ENCODE peak calls at places on chromosomes 7 and 10, in eight cellular contexts. One of them, this sample, is unnamed.
A peak's percentile ranks its signal among the peaks of the same experiment; 100 is the strongest.

GRCh38 chr10:81213360-81213759 is 661.6 kb upstream of the NRG3 start:
- DNase-seq in K562: no peak
- DNase-seq in HepG2: no peak
- DNase-seq in GM12878: no peak
- DNase-seq in HCT116: no peak
- DNase-seq in H1: no peak
- DNase-seq in endothelial cell of umbilical vein: no peak
- DNase-seq in GM23338: no peak
- DNase-seq in this sample: no peak

GRCh38 chr10:124827474-124827873 is 25.9 kb downstream of the ABRAXAS2 start:
- DNase-seq in endothelial cell of umbilical vein: peak; percentile 36
- DNase-seq in K562: peak; percentile 4
- DNase-seq in HepG2: peak; percentile 5
- DNase-seq in HCT116: no peak
- DNase-seq in GM23338: peak; percentile 45
- DNase-seq in H1: no peak
- DNase-seq in GM12878: no peak
- DNase-seq in this sample: peak; percentile 2

GRCh38 chr7:120836556-120837125 is 21.3 kb downstream of the TSPAN12 start:
- DNase-seq in endothelial cell of umbilical vein: no peak
- DNase-seq in H1: no peak
- DNase-seq in GM23338: no peak
- DNase-seq in HCT116: no peak
- DNase-seq in GM12878: no peak
- DNase-seq in K562: no peak
- DNase-seq in HepG2: no peak
- DNase-seq in this sample: no peak

GRCh38 chr7:30062587-30062986 is 34.4 kb downstream of the PLEKHA8 start:
- DNase-seq in endothelial cell of umbilical vein: peak; percentile 42
- DNase-seq in GM23338: peak; percentile 51
- DNase-seq in K562: peak; percentile 56
- DNase-seq in GM12878: no peak
- DNase-seq in HepG2: peak; percentile 44
- DNase-seq in H1: no peak
- DNase-seq in HCT116: peak; percentile 13
- DNase-seq in this sample: peak; percentile 16

GRCh38 chr10:79149662-79150443 is 81.1 kb downstream of the ZMIZ1 start:
- DNase-seq in HCT116: peak; percentile 48
- DNase-seq in endothelial cell of umbilical vein: no peak
- DNase-seq in HepG2: no peak
- DNase-seq in K562: peak; percentile 97
- DNase-seq in GM23338: no peak
- DNase-seq in H1: no peak
- DNase-seq in GM12878: no peak
- DNase-seq in this sample: no peak

GRCh38 chr10:97596101-97597055 is 6.9 kb downstream of the C10orf62 start:
- DNase-seq in endothelial cell of umbilical vein: peak; percentile 98
- DNase-seq in GM23338: no peak
- DNase-seq in GM12878: no peak
- DNase-seq in K562: peak; percentile 56
- DNase-seq in H1: no peak
- DNase-seq in HepG2: peak; percentile 64
- DNase-seq in HCT116: peak; percentile 65
- DNase-seq in this sample: no peak

GRCh38 chr10:101226506-101226887 is 2.8 kb downstream of the LBX1 start:
- DNase-seq in GM23338: peak; percentile 29
- DNase-seq in K562: no peak
- DNase-seq in GM12878: no peak
- DNase-seq in H1: no peak
- DNase-seq in endothelial cell of umbilical vein: no peak
- DNase-seq in HCT116: no peak
- DNase-seq in HepG2: no peak
- DNase-seq in this sample: no peak

GRCh38 chr7:131109011-131109756 is 218.5 kb upstream of the MKLN1 start:
- DNase-seq in GM12878: no peak
- DNase-seq in H1: no peak
- DNase-seq in GM23338: no peak
- DNase-seq in endothelial cell of umbilical vein: peak; percentile 24
- DNase-seq in K562: peak; percentile 42
- DNase-seq in HCT116: no peak
- DNase-seq in HepG2: no peak
- DNase-seq in this sample: no peak

GRCh38 chr10:98047009-98047741 is 16.8 kb upstream of the CRTAC1 start:
- DNase-seq in K562: peak; percentile 2
- DNase-seq in endothelial cell of umbilical vein: no peak
- DNase-seq in H1: no peak
- DNase-seq in GM12878: no peak
- DNase-seq in HepG2: no peak
- DNase-seq in GM23338: no peak
- DNase-seq in HCT116: no peak
- DNase-seq in this sample: no peak

GRCh38 chr10:79300711-79301110 is 46.6 kb upstream of the PPIF start:
- DNase-seq in HCT116: no peak
- DNase-seq in H1: no peak
- DNase-seq in GM23338: no peak
- DNase-seq in GM12878: no peak
- DNase-seq in endothelial cell of umbilical vein: no peak
- DNase-seq in HepG2: no peak
- DNase-seq in K562: no peak
- DNase-seq in this sample: no peak

GRCh38 chr10:61397175-61397986 is 55.8 kb downstream of the TMEM26 start:
- DNase-seq in HepG2: no peak
- DNase-seq in GM12878: no peak
- DNase-seq in HCT116: no peak
- DNase-seq in GM23338: no peak
- DNase-seq in endothelial cell of umbilical vein: peak; percentile 49
- DNase-seq in K562: peak; percentile 18
- DNase-seq in H1: no peak
- DNase-seq in this sample: no peak

GRCh38 chr10:66819691-66820090 is 106.1 kb upstream of the LRRTM3 start:
- DNase-seq in HCT116: no peak
- DNase-seq in H1: no peak
- DNase-seq in GM12878: no peak
- DNase-seq in GM23338: no peak
- DNase-seq in K562: no peak
- DNase-seq in HepG2: no peak
- DNase-seq in endothelial cell of umbilical vein: no peak
- DNase-seq in this sample: no peak

GRCh38 chr7:17041324-17041723 is 159.5 kb upstream of the AGR3 start:
- DNase-seq in GM23338: no peak
- DNase-seq in GM12878: no peak
- DNase-seq in HepG2: peak; percentile 3
- DNase-seq in endothelial cell of umbilical vein: peak; percentile 94
- DNase-seq in HCT116: no peak
- DNase-seq in K562: no peak
- DNase-seq in H1: no peak
- DNase-seq in this sample: peak; percentile 99

GRCh38 chr10:122033224-122033926 is 44.4 kb downstream of the TACC2 start:
- DNase-seq in endothelial cell of umbilical vein: no peak
- DNase-seq in HepG2: no peak
- DNase-seq in K562: no peak
- DNase-seq in GM23338: no peak
- DNase-seq in HCT116: no peak
- DNase-seq in GM12878: no peak
- DNase-seq in H1: no peak
- DNase-seq in this sample: no peak

GRCh38 chr10:86520871-86521619 is 547 bp downstream of the WAPL start:
- DNase-seq in K562: peak; percentile 58
- DNase-seq in GM23338: peak; percentile 69
- DNase-seq in GM12878: no peak
- DNase-seq in H1: no peak
- DNase-seq in HepG2: peak; percentile 40
- DNase-seq in endothelial cell of umbilical vein: peak; percentile 41
- DNase-seq in HCT116: peak; percentile 12
- DNase-seq in this sample: no peak

GRCh38 chr10:93652857-93653256 is 40.5 kb downstream of the PDE6C start:
- DNase-seq in HCT116: no peak
- DNase-seq in endothelial cell of umbilical vein: peak; percentile 41
- DNase-seq in GM23338: no peak
- DNase-seq in K562: no peak
- DNase-seq in HepG2: no peak
- DNase-seq in GM12878: no peak
- DNase-seq in H1: no peak
- DNase-seq in this sample: no peak

GRCh38 chr7:79702116-79702515 is 248.6 kb upstream of the MAGI2 start:
- DNase-seq in H1: no peak
- DNase-seq in K562: no peak
- DNase-seq in HCT116: no peak
- DNase-seq in endothelial cell of umbilical vein: no peak
- DNase-seq in GM23338: no peak
- DNase-seq in GM12878: no peak
- DNase-seq in HepG2: no peak
- DNase-seq in this sample: no peak

DNA sequence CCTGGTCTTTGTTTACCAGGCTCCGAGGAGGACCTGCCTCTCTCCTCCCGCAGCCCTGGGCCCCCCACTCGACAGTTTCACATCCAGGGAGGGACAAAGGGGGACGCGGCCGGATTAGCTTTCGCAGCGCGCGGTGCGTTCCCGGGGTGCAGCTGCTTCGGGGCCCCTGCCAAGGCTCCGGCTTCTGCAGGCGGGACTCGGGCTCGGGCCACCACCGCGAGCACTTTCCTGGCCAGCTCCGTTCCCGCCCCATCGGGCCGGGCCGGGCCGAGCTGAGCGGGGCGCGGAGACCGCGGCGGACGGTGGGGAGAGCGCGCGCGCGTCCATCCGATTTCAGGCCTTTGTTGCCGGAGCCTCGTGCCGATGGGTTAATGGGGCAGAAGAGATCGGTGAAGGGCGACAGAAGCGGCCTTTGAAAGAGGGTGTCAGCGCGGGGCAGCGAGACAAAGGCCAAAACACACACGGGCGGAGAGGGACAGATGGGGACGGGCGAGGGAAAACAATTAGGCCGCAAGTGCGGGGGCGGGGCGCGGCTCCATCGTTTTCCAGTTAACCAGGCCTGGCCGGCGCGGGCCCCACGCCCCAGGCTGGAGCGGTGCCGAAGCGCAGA is 8.5 kb upstream of the UNCX start:
- DNase-seq in H1: no peak
- DNase-seq in HCT116: no peak
- DNase-seq in HepG2: no peak
- DNase-seq in GM23338: peak; percentile 71
- DNase-seq in K562: no peak
- DNase-seq in GM12878: no peak
- DNase-seq in endothelial cell of umbilical vein: no peak
- DNase-seq in this sample: no peak
- TF ChIP-seq POLR2AphosphoS5 in H1: no peak
- TF ChIP-seq POLR2AphosphoS5 in HCT116: no peak
- TF ChIP-seq POLR2AphosphoS5 in HepG2: no peak
- TF ChIP-seq POLR2AphosphoS5 in GM23338: no peak
- TF ChIP-seq POLR2AphosphoS5 in K562: no peak
- TF ChIP-seq POLR2AphosphoS5 in GM12878: no peak
- TF ChIP-seq POLR2AphosphoS5 in endothelial cell of umbilical vein: no peak
- TF ChIP-seq POLR2AphosphoS5 in this sample: no peak

GRCh38 chr10:49610735-49611165 is 640 bp downstream of the SLC18A3 start:
- DNase-seq in H1: no peak
- DNase-seq in K562: no peak
- DNase-seq in HCT116: no peak
- DNase-seq in endothelial cell of umbilical vein: no peak
- DNase-seq in GM23338: no peak
- DNase-seq in HepG2: no peak
- DNase-seq in GM12878: no peak
- DNase-seq in this sample: no peak
- TF ChIP-seq EZH2 in H1: no peak
- TF ChIP-seq EZH2 in K562: no peak
- TF ChIP-seq EZH2 in HCT116: no peak
- TF ChIP-seq EZH2 in endothelial cell of umbilical vein: peak; percentile 97
- TF ChIP-seq EZH2 in GM23338: peak; percentile 74
- TF ChIP-seq EZH2 in HepG2: no peak
- TF ChIP-seq EZH2 in GM12878: no peak
- TF ChIP-seq EZH2 in this sample: no peak

DNA sequence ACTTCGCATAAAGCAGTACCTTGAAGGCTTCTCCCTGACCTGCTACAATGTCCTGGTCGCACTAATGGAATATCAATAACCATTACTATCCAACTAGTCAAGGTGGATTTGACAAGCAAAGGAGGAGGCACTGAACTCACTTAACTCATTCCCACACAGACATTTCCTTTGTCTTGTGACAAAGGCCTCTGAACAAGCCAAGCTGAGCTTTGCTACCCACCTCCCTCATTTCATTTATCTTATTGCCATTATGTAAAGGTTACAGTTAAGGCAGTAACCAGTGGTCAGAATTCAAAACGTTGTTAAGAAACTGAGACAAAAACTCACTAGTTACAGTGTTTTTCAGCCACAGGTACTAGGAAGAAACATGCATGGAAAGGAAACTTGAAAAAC is 7.3 kb downstream of the ELMO1 start:
- DNase-seq in K562: no peak
- DNase-seq in H1: no peak
- DNase-seq in GM23338: no peak
- DNase-seq in HCT116: no peak
- DNase-seq in endothelial cell of umbilical vein: peak; percentile 60
- DNase-seq in GM12878: no peak
- DNase-seq in HepG2: no peak
- DNase-seq in this sample: no peak
- H3K4me3 ChIP-seq in K562: no peak overlapping the region
- H3K4me3 ChIP-seq in H1: no peak overlapping the region
- H3K4me3 ChIP-seq in GM23338: no peak overlapping the region
- H3K4me3 ChIP-seq in HCT116: no peak overlapping the region
- H3K4me3 ChIP-seq in endothelial cell of umbilical vein: no peak overlapping the region
- H3K4me3 ChIP-seq in GM12878: no peak overlapping the region
- H3K4me3 ChIP-seq in HepG2: no peak overlapping the region
- H3K4me3 ChIP-seq in this sample: no peak overlapping the region

GRCh38 chr10:12533723-12534122 is 184.4 kb downstream of the CAMK1D start:
- DNase-seq in GM23338: no peak
- DNase-seq in H1: no peak
- DNase-seq in endothelial cell of umbilical vein: no peak
- DNase-seq in HepG2: no peak
- DNase-seq in GM12878: no peak
- DNase-seq in K562: no peak
- DNase-seq in HCT116: no peak
- DNase-seq in this sample: no peak
- TF ChIP-seq POLR2AphosphoS5 in GM23338: no peak
- TF ChIP-seq POLR2AphosphoS5 in H1: no peak
- TF ChIP-seq POLR2AphosphoS5 in endothelial cell of umbilical vein: no peak
- TF ChIP-seq POLR2AphosphoS5 in HepG2: no peak
- TF ChIP-seq POLR2AphosphoS5 in GM12878: no peak
- TF ChIP-seq POLR2AphosphoS5 in K562: no peak
- TF ChIP-seq POLR2AphosphoS5 in HCT116: no peak
- TF ChIP-seq POLR2AphosphoS5 in this sample: no peak

GRCh38 chr7:157002819-157003421 is 7.5 kb downstream of the MNX1 start:
- DNase-seq in GM23338: peak; percentile 77
- DNase-seq in K562: no peak
- DNase-seq in GM12878: no peak
- DNase-seq in H1: no peak
- DNase-seq in endothelial cell of umbilical vein: no peak
- DNase-seq in HepG2: no peak
- DNase-seq in HCT116: no peak
- DNase-seq in this sample: no peak
- TF ChIP-seq EZH2 in GM23338: peak; percentile 45
- TF ChIP-seq EZH2 in K562: no peak
- TF ChIP-seq EZH2 in GM12878: no peak
- TF ChIP-seq EZH2 in H1: peak; percentile 42
- TF ChIP-seq EZH2 in endothelial cell of umbilical vein: peak; percentile 49
- TF ChIP-seq EZH2 in HepG2: no peak
- TF ChIP-seq EZH2 in HCT116: no peak
- TF ChIP-seq EZH2 in this sample: no peak

GRCh38 chr10:132394936-132395703 is 1.9 kb upstream of the PWWP2B start:
- DNase-seq in HCT116: no peak
- DNase-seq in K562: no peak
- DNase-seq in HepG2: no peak
- DNase-seq in H1: no peak
- DNase-seq in endothelial cell of umbilical vein: no peak
- DNase-seq in GM12878: no peak
- DNase-seq in GM23338: no peak
- DNase-seq in this sample: no peak
- H3K4me3 ChIP-seq in HCT116: no peak overlapping the region
- H3K4me3 ChIP-seq in K562: no peak overlapping the region
- H3K4me3 ChIP-seq in HepG2: no peak overlapping the region
- H3K4me3 ChIP-seq in H1: no peak overlapping the region
- H3K4me3 ChIP-seq in endothelial cell of umbilical vein: no peak overlapping the region
- H3K4me3 ChIP-seq in GM12878: no peak overlapping the region
- H3K4me3 ChIP-seq in GM23338: peak overlapping the region; percentile 61
- H3K4me3 ChIP-seq in this sample: no peak overlapping the region

GRCh38 chr7:99504603-99505323 is at the start of gene ZKSCAN5:
- DNase-seq in H1: peak; percentile 82
- DNase-seq in HCT116: peak; percentile 94
- DNase-seq in GM23338: peak; percentile 95
- DNase-seq in HepG2: peak; percentile 90
- DNase-seq in endothelial cell of umbilical vein: peak; percentile 98
- DNase-seq in GM12878: peak; percentile 84
- DNase-seq in K562: peak; percentile 99
- DNase-seq in this sample: peak; percentile 91
- TF ChIP-seq POLR2AphosphoS5 in H1: peak; percentile 86
- TF ChIP-seq POLR2AphosphoS5 in HCT116: peak; percentile 96
- TF ChIP-seq POLR2AphosphoS5 in GM23338: peak; percentile 71
- TF ChIP-seq POLR2AphosphoS5 in HepG2: peak; percentile 75
- TF ChIP-seq POLR2AphosphoS5 in endothelial cell of umbilical vein: peak; percentile 74
- TF ChIP-seq POLR2AphosphoS5 in GM12878: peak; percentile 96
- TF ChIP-seq POLR2AphosphoS5 in K562: peak; percentile 98
- TF ChIP-seq POLR2AphosphoS5 in this sample: peak; percentile 65